ENCODE peak calls at places on chromosome 9, in seven cellular contexts. One of them, this sample, is unnamed.

GRCh38 chr9:69122391-69123141 is 51.5 kb upstream of the TJP2 start:
- DNase-seq in left ventricle myocardium superior: no peak
- DNase-seq in NCI-H1436: peak; percentile 48
- DNase-seq in hippocampal formation: no peak
- DNase-seq in SW480: peak; percentile 81
- DNase-seq in stimulated activated CD4-positive, alpha-beta T cell treated with anti-CD3 and anti-CD28 coated beads, Interleukin-15, amount 100 ng/mL, for 1 hour: no peak
- DNase-seq in skeletal muscle cell: peak; percentile 44
- DNase-seq in this sample: peak; percentile 82

GRCh38 chr9:70452365-70452764 is 37.9 kb upstream of the KLF9 start:
- DNase-seq in left ventricle myocardium superior: no peak
- DNase-seq in NCI-H1436: no peak
- DNase-seq in hippocampal formation: no peak
- DNase-seq in SW480: no peak
- DNase-seq in stimulated activated CD4-positive, alpha-beta T cell treated with anti-CD3 and anti-CD28 coated beads, Interleukin-15, amount 100 ng/mL, for 1 hour: no peak
- DNase-seq in skeletal muscle cell: no peak
- DNase-seq in this sample: no peak

GRCh38 chr9:73423891-73424290 is 272.2 kb downstream of the ANXA1 start:
- DNase-seq in left ventricle myocardium superior: no peak
- DNase-seq in NCI-H1436: no peak
- DNase-seq in hippocampal formation: no peak
- DNase-seq in SW480: no peak
- DNase-seq in stimulated activated CD4-positive, alpha-beta T cell treated with anti-CD3 and anti-CD28 coated beads, Interleukin-15, amount 100 ng/mL, for 1 hour: no peak
- DNase-seq in skeletal muscle cell: no peak
- DNase-seq in this sample: no peak

GRCh38 chr9:107274953-107275422 is 8.1 kb upstream of the RAD23B start:
- DNase-seq in left ventricle myocardium superior: no peak
- DNase-seq in NCI-H1436: no peak
- DNase-seq in hippocampal formation: no peak
- DNase-seq in SW480: peak; percentile 61
- DNase-seq in stimulated activated CD4-positive, alpha-beta T cell treated with anti-CD3 and anti-CD28 coated beads, Interleukin-15, amount 100 ng/mL, for 1 hour: no peak
- DNase-seq in skeletal muscle cell: peak; percentile 99
- DNase-seq in this sample: no peak

GRCh38 chr9:124436320-124436719 is 13.9 kb upstream of the ADGRD2 start:
- DNase-seq in left ventricle myocardium superior: no peak
- DNase-seq in NCI-H1436: no peak
- DNase-seq in hippocampal formation: no peak
- DNase-seq in SW480: no peak
- DNase-seq in stimulated activated CD4-positive, alpha-beta T cell treated with anti-CD3 and anti-CD28 coated beads, Interleukin-15, amount 100 ng/mL, for 1 hour: no peak
- DNase-seq in skeletal muscle cell: no peak
- DNase-seq in this sample: no peak

GRCh38 chr9:125525846-125526619 is 181.0 kb downstream of the MAPKAP1 start:
- DNase-seq in left ventricle myocardium superior: peak; percentile 81
- DNase-seq in NCI-H1436: no peak
- DNase-seq in hippocampal formation: no peak
- DNase-seq in SW480: no peak
- DNase-seq in stimulated activated CD4-positive, alpha-beta T cell treated with anti-CD3 and anti-CD28 coated beads, Interleukin-15, amount 100 ng/mL, for 1 hour: no peak
- DNase-seq in skeletal muscle cell: peak; percentile 67
- DNase-seq in this sample: no peak

GRCh38 chr9:89878687-89879086 is 273.9 kb downstream of the GADD45G start:
- DNase-seq in left ventricle myocardium superior: peak; percentile 91
- DNase-seq in NCI-H1436: peak; percentile 11
- DNase-seq in hippocampal formation: no peak
- DNase-seq in SW480: no peak
- DNase-seq in stimulated activated CD4-positive, alpha-beta T cell treated with anti-CD3 and anti-CD28 coated beads, Interleukin-15, amount 100 ng/mL, for 1 hour: no peak
- DNase-seq in skeletal muscle cell: peak; percentile 39
- DNase-seq in this sample: no peak

GRCh38 chr9:111904889-111905288 is 8.3 kb downstream of the UGCG start:
- DNase-seq in left ventricle myocardium superior: no peak
- DNase-seq in NCI-H1436: no peak
- DNase-seq in hippocampal formation: no peak
- DNase-seq in SW480: no peak
- DNase-seq in stimulated activated CD4-positive, alpha-beta T cell treated with anti-CD3 and anti-CD28 coated beads, Interleukin-15, amount 100 ng/mL, for 1 hour: no peak
- DNase-seq in skeletal muscle cell: no peak
- DNase-seq in this sample: no peak

GRCh38 chr9:134644715-134645606 is 3.4 kb downstream of the COL5A1 start:
- DNase-seq in left ventricle myocardium superior: peak; percentile 84
- DNase-seq in NCI-H1436: no peak
- DNase-seq in hippocampal formation: no peak
- DNase-seq in SW480: peak; percentile 43
- DNase-seq in stimulated activated CD4-positive, alpha-beta T cell treated with anti-CD3 and anti-CD28 coated beads, Interleukin-15, amount 100 ng/mL, for 1 hour: no peak
- DNase-seq in skeletal muscle cell: peak; percentile 96
- DNase-seq in this sample: no peak

GRCh38 chr9:119974026-119974425 is 604.8 kb upstream of the BRINP1 start:
- DNase-seq in left ventricle myocardium superior: no peak
- DNase-seq in NCI-H1436: no peak
- DNase-seq in hippocampal formation: no peak
- DNase-seq in SW480: no peak
- DNase-seq in stimulated activated CD4-positive, alpha-beta T cell treated with anti-CD3 and anti-CD28 coated beads, Interleukin-15, amount 100 ng/mL, for 1 hour: no peak
- DNase-seq in skeletal muscle cell: no peak
- DNase-seq in this sample: no peak

GRCh38 chr9:34503406-34503805 is 19.4 kb downstream of the ENHO start:
- DNase-seq in left ventricle myocardium superior: no peak
- DNase-seq in NCI-H1436: no peak
- DNase-seq in hippocampal formation: no peak
- DNase-seq in SW480: no peak
- DNase-seq in stimulated activated CD4-positive, alpha-beta T cell treated with anti-CD3 and anti-CD28 coated beads, Interleukin-15, amount 100 ng/mL, for 1 hour: no peak
- DNase-seq in skeletal muscle cell: no peak
- DNase-seq in this sample: no peak

GRCh38 chr9:124497441-124497840 is 9.8 kb downstream of the NR5A1 start:
- DNase-seq in left ventricle myocardium superior: no peak
- DNase-seq in NCI-H1436: no peak
- DNase-seq in hippocampal formation: no peak
- DNase-seq in SW480: no peak
- DNase-seq in stimulated activated CD4-positive, alpha-beta T cell treated with anti-CD3 and anti-CD28 coated beads, Interleukin-15, amount 100 ng/mL, for 1 hour: no peak
- DNase-seq in skeletal muscle cell: no peak
- DNase-seq in this sample: no peak

GRCh38 chr9:18360005-18360404 is 113.9 kb upstream of the ADAMTSL1 start:
- DNase-seq in left ventricle myocardium superior: no peak
- DNase-seq in NCI-H1436: no peak
- DNase-seq in hippocampal formation: no peak
- DNase-seq in SW480: no peak
- DNase-seq in stimulated activated CD4-positive, alpha-beta T cell treated with anti-CD3 and anti-CD28 coated beads, Interleukin-15, amount 100 ng/mL, for 1 hour: no peak
- DNase-seq in skeletal muscle cell: no peak
- DNase-seq in this sample: no peak

GRCh38 chr9:137745541-137745991 is 126.8 kb downstream of the EHMT1 start:
- DNase-seq in left ventricle myocardium superior: no peak
- DNase-seq in NCI-H1436: no peak
- DNase-seq in hippocampal formation: no peak
- DNase-seq in SW480: peak; percentile 6
- DNase-seq in stimulated activated CD4-positive, alpha-beta T cell treated with anti-CD3 and anti-CD28 coated beads, Interleukin-15, amount 100 ng/mL, for 1 hour: no peak
- DNase-seq in skeletal muscle cell: no peak
- DNase-seq in this sample: no peak

GRCh38 chr9:12680341-12680740 is 12.8 kb upstream of the TYRP1 start:
- DNase-seq in left ventricle myocardium superior: no peak
- DNase-seq in NCI-H1436: no peak
- DNase-seq in hippocampal formation: no peak
- DNase-seq in SW480: no peak
- DNase-seq in stimulated activated CD4-positive, alpha-beta T cell treated with anti-CD3 and anti-CD28 coated beads, Interleukin-15, amount 100 ng/mL, for 1 hour: no peak
- DNase-seq in skeletal muscle cell: no peak
- DNase-seq in this sample: peak; percentile 67

GRCh38 chr9:95407524-95407923 is 90.0 kb upstream of the FANCC start:
- DNase-seq in left ventricle myocardium superior: no peak
- DNase-seq in NCI-H1436: no peak
- DNase-seq in hippocampal formation: no peak
- DNase-seq in SW480: no peak
- DNase-seq in stimulated activated CD4-positive, alpha-beta T cell treated with anti-CD3 and anti-CD28 coated beads, Interleukin-15, amount 100 ng/mL, for 1 hour: no peak
- DNase-seq in skeletal muscle cell: no peak
- DNase-seq in this sample: no peak

GRCh38 chr9:91978739-91979414 is 28.8 kb upstream of the ROR2 start:
- DNase-seq in left ventricle myocardium superior: no peak
- DNase-seq in NCI-H1436: no peak
- DNase-seq in hippocampal formation: no peak
- DNase-seq in SW480: peak; percentile 61
- DNase-seq in stimulated activated CD4-positive, alpha-beta T cell treated with anti-CD3 and anti-CD28 coated beads, Interleukin-15, amount 100 ng/mL, for 1 hour: no peak
- DNase-seq in skeletal muscle cell: peak; percentile 54
- DNase-seq in this sample: peak; percentile 69

GRCh38 chr9:132427015-132427414 is 17.0 kb downstream of the CFAP77 start:
- DNase-seq in left ventricle myocardium superior: no peak
- DNase-seq in NCI-H1436: no peak
- DNase-seq in hippocampal formation: no peak
- DNase-seq in SW480: no peak
- DNase-seq in stimulated activated CD4-positive, alpha-beta T cell treated with anti-CD3 and anti-CD28 coated beads, Interleukin-15, amount 100 ng/mL, for 1 hour: no peak
- DNase-seq in skeletal muscle cell: no peak
- DNase-seq in this sample: no peak

GRCh38 chr9:87193925-87194380 is 246.6 kb upstream of the GAS1 start:
- DNase-seq in left ventricle myocardium superior: no peak
- DNase-seq in NCI-H1436: no peak
- DNase-seq in hippocampal formation: no peak
- DNase-seq in SW480: no peak
- DNase-seq in stimulated activated CD4-positive, alpha-beta T cell treated with anti-CD3 and anti-CD28 coated beads, Interleukin-15, amount 100 ng/mL, for 1 hour: no peak
- DNase-seq in skeletal muscle cell: peak; percentile 92
- DNase-seq in this sample: peak; percentile 33

GRCh38 chr9:89877051-89878002 is 272.5 kb downstream of the GADD45G start:
- DNase-seq in left ventricle myocardium superior: no peak
- DNase-seq in NCI-H1436: no peak
- DNase-seq in hippocampal formation: no peak
- DNase-seq in SW480: no peak
- DNase-seq in stimulated activated CD4-positive, alpha-beta T cell treated with anti-CD3 and anti-CD28 coated beads, Interleukin-15, amount 100 ng/mL, for 1 hour: no peak
- DNase-seq in skeletal muscle cell: no peak
- DNase-seq in this sample: no peak

GRCh38 chr9:69168709-69169217 is 5.3 kb upstream of the TJP2 start:
- DNase-seq in left ventricle myocardium superior: no peak
- DNase-seq in NCI-H1436: peak; percentile 45
- DNase-seq in hippocampal formation: no peak
- DNase-seq in SW480: no peak
- DNase-seq in stimulated activated CD4-positive, alpha-beta T cell treated with anti-CD3 and anti-CD28 coated beads, Interleukin-15, amount 100 ng/mL, for 1 hour: no peak
- DNase-seq in skeletal muscle cell: no peak
- DNase-seq in this sample: peak; percentile 81

GRCh38 chr9:98515506-98516204 is 193.1 kb downstream of the GABBR2 start:
- DNase-seq in left ventricle myocardium superior: no peak
- DNase-seq in NCI-H1436: no peak
- DNase-seq in hippocampal formation: no peak
- DNase-seq in SW480: no peak
- DNase-seq in stimulated activated CD4-positive, alpha-beta T cell treated with anti-CD3 and anti-CD28 coated beads, Interleukin-15, amount 100 ng/mL, for 1 hour: no peak
- DNase-seq in skeletal muscle cell: no peak
- DNase-seq in this sample: no peak

GRCh38 chr9:108093773-108094675 is 604.5 kb upstream of the KLF4 start:
- DNase-seq in left ventricle myocardium superior: no peak
- DNase-seq in NCI-H1436: no peak
- DNase-seq in hippocampal formation: no peak
- DNase-seq in SW480: peak; percentile 89
- DNase-seq in stimulated activated CD4-positive, alpha-beta T cell treated with anti-CD3 and anti-CD28 coated beads, Interleukin-15, amount 100 ng/mL, for 1 hour: no peak
- DNase-seq in skeletal muscle cell: no peak
- DNase-seq in this sample: no peak

GRCh38 chr9:129746092-129746760 is 6.6 kb downstream of the PTGES start:
- DNase-seq in left ventricle myocardium superior: no peak
- DNase-seq in NCI-H1436: no peak
- DNase-seq in hippocampal formation: no peak
- DNase-seq in SW480: no peak
- DNase-seq in stimulated activated CD4-positive, alpha-beta T cell treated with anti-CD3 and anti-CD28 coated beads, Interleukin-15, amount 100 ng/mL, for 1 hour: no peak
- DNase-seq in skeletal muscle cell: no peak
- DNase-seq in this sample: no peak

GRCh38 chr9:107894572-107895261 is 405.1 kb upstream of the KLF4 start:
- DNase-seq in left ventricle myocardium superior: peak; percentile 32
- DNase-seq in NCI-H1436: no peak
- DNase-seq in hippocampal formation: no peak
- DNase-seq in SW480: no peak
- DNase-seq in stimulated activated CD4-positive, alpha-beta T cell treated with anti-CD3 and anti-CD28 coated beads, Interleukin-15, amount 100 ng/mL, for 1 hour: no peak
- DNase-seq in skeletal muscle cell: peak; percentile 88
- DNase-seq in this sample: peak; percentile 12

GRCh38 chr9:100554935-100555401 is 22.9 kb upstream of the CAVIN4 start:
- DNase-seq in left ventricle myocardium superior: no peak
- DNase-seq in NCI-H1436: no peak
- DNase-seq in hippocampal formation: peak; percentile 70
- DNase-seq in SW480: no peak
- DNase-seq in stimulated activated CD4-positive, alpha-beta T cell treated with anti-CD3 and anti-CD28 coated beads, Interleukin-15, amount 100 ng/mL, for 1 hour: no peak
- DNase-seq in skeletal muscle cell: peak; percentile 41
- DNase-seq in this sample: no peak

GRCh38 chr9:122810306-122810946 is 10.5 kb downstream of the OR1K1 start:
- DNase-seq in left ventricle myocardium superior: peak; percentile 65
- DNase-seq in NCI-H1436: peak; percentile 78
- DNase-seq in hippocampal formation: peak; percentile 54
- DNase-seq in SW480: peak; percentile 70
- DNase-seq in stimulated activated CD4-positive, alpha-beta T cell treated with anti-CD3 and anti-CD28 coated beads, Interleukin-15, amount 100 ng/mL, for 1 hour: peak; percentile 42
- DNase-seq in skeletal muscle cell: no peak
- DNase-seq in this sample: peak; percentile 91

GRCh38 chr9:19255821-19256220 is 25.3 kb downstream of the DENND4C start:
- DNase-seq in left ventricle myocardium superior: no peak
- DNase-seq in NCI-H1436: no peak
- DNase-seq in hippocampal formation: no peak
- DNase-seq in SW480: no peak
- DNase-seq in stimulated activated CD4-positive, alpha-beta T cell treated with anti-CD3 and anti-CD28 coated beads, Interleukin-15, amount 100 ng/mL, for 1 hour: no peak
- DNase-seq in skeletal muscle cell: no peak
- DNase-seq in this sample: no peak

GRCh38 chr9:137445930-137446431 is 4.8 kb upstream of the ENTPD8 start:
- DNase-seq in left ventricle myocardium superior: peak; percentile 27
- DNase-seq in NCI-H1436: no peak
- DNase-seq in hippocampal formation: no peak
- DNase-seq in SW480: peak; percentile 77
- DNase-seq in stimulated activated CD4-positive, alpha-beta T cell treated with anti-CD3 and anti-CD28 coated beads, Interleukin-15, amount 100 ng/mL, for 1 hour: no peak
- DNase-seq in skeletal muscle cell: no peak
- DNase-seq in this sample: no peak

GRCh38 chr9:512555-513272 is 298.0 kb downstream of the DOCK8 start:
- DNase-seq in left ventricle myocardium superior: no peak
- DNase-seq in NCI-H1436: peak; percentile 46
- DNase-seq in hippocampal formation: no peak
- DNase-seq in SW480: no peak
- DNase-seq in stimulated activated CD4-positive, alpha-beta T cell treated with anti-CD3 and anti-CD28 coated beads, Interleukin-15, amount 100 ng/mL, for 1 hour: no peak
- DNase-seq in skeletal muscle cell: no peak
- DNase-seq in this sample: no peak

GRCh38 chr9:129006328-129007034 is 21.6 kb downstream of the SH3GLB2 start:
- DNase-seq in left ventricle myocardium superior: peak; percentile 73
- DNase-seq in NCI-H1436: peak; percentile 60
- DNase-seq in hippocampal formation: peak; percentile 77
- DNase-seq in SW480: peak; percentile 73
- DNase-seq in stimulated activated CD4-positive, alpha-beta T cell treated with anti-CD3 and anti-CD28 coated beads, Interleukin-15, amount 100 ng/mL, for 1 hour: no peak
- DNase-seq in skeletal muscle cell: peak; percentile 23
- DNase-seq in this sample: peak; percentile 92

GRCh38 chr9:92163276-92163675 is 48.1 kb upstream of the SPTLC1 start:
- DNase-seq in left ventricle myocardium superior: no peak
- DNase-seq in NCI-H1436: no peak
- DNase-seq in hippocampal formation: no peak
- DNase-seq in SW480: no peak
- DNase-seq in stimulated activated CD4-positive, alpha-beta T cell treated with anti-CD3 and anti-CD28 coated beads, Interleukin-15, amount 100 ng/mL, for 1 hour: no peak
- DNase-seq in skeletal muscle cell: no peak
- DNase-seq in this sample: no peak